ENCODE peak calls at places on chromosomes 7 and 10, in nine cellular contexts. V is hepatocyte, E is A549, O is right lobe of liver, N is prostate gland, W is mammary epithelial cell, D is body of pancreas, T is endothelial cell, Z is pancreas. C is an unnamed sample.

GRCh38 chr10:91091780-91092179 is 128.7 kb upstream of the PCGF5 start:
- DNase-seq in V (no peak), E (no peak), O (no peak), N (no peak), W (no peak), D (no peak), T (no peak), Z (no peak), C (no peak)

GRCh38 chr10:125284875-125285597 is 124.7 kb upstream of the CTBP2 start:
- DNase-seq in V (no peak), E (peak), O (no peak), N (no peak), W (peak), D (no peak), T (no peak), Z (no peak), C (no peak)

GRCh38 chr10:78905940-78906308 is 162.8 kb upstream of the ZMIZ1 start:
- DNase-seq in V (no peak), E (no peak), O (peak), N (no peak), W (no peak), D (no peak), T (no peak), Z (no peak), C (no peak)

GRCh38 chr10:26779176-26779860 is 81.4 kb downstream of the ABI1 start:
- DNase-seq in V (peak), E (peak), O (no peak), N (no peak), W (no peak), D (no peak), T (no peak), Z (no peak), C (no peak)

GRCh38 chr7:47149208-47149864 is 432.6 kb downstream of the TNS3 start:
- DNase-seq in V (no peak), E (no peak), O (no peak), N (no peak), W (no peak), D (no peak), T (no peak), Z (no peak), C (no peak)

GRCh38 chr7:110442386-110442837 is 648.5 kb upstream of the LRRN3 start:
- DNase-seq in V (peak), E (peak), O (no peak), N (peak), W (peak), D (peak), T (peak), Z (peak), C (peak)

GRCh38 chr7:29563590-29564454 is at the start of gene PRR15:
- DNase-seq in V (peak), E (peak), O (peak), N (peak), W (peak), D (peak), T (peak), Z (peak), C (peak)

GRCh38 chr7:132035517-132036362 is 479.3 kb upstream of the PODXL start:
- DNase-seq in V (no peak), E (no peak), O (no peak), N (no peak), W (peak), D (no peak), T (no peak), Z (no peak), C (no peak)

GRCh38 chr10:103916254-103916653 is 1.7 kb downstream of the STN1 start:
- DNase-seq in V (no peak), E (no peak), O (no peak), N (no peak), W (peak), D (no peak), T (no peak), Z (no peak), C (peak)

GRCh38 chr7:156889746-156890145 is 3.2 kb downstream of the LMBR1 start:
- DNase-seq in V (no peak), E (no peak), O (no peak), N (no peak), W (no peak), D (no peak), T (no peak), Z (no peak), C (no peak)

GRCh38 chr7:93211228-93211818 is 14.9 kb downstream of the HEPACAM2 start:
- DNase-seq in V (no peak), E (no peak), O (no peak), N (no peak), W (no peak), D (no peak), T (no peak), Z (no peak), C (no peak)

GRCh38 chr7:42495251-42495650 is 258.2 kb upstream of the GLI3 start:
- DNase-seq in V (no peak), E (no peak), O (no peak), N (no peak), W (peak), D (no peak), T (no peak), Z (no peak), C (peak)

GRCh38 chr7:18655506-18655905 is 160.0 kb downstream of the HDAC9 start:
- DNase-seq in V (no peak), E (no peak), O (no peak), N (no peak), W (no peak), D (no peak), T (no peak), Z (no peak), C (no peak)

GRCh38 chr7:137703291-137704010 is 143.3 kb downstream of the DGKI start:
- DNase-seq in V (no peak), E (no peak), O (no peak), N (no peak), W (no peak), D (no peak), T (no peak), Z (no peak), C (no peak)

GRCh38 chr7:149245244-149245643 is 5.8 kb downstream of the ZNF212 start:
- DNase-seq in V (no peak), E (no peak), O (no peak), N (no peak), W (no peak), D (no peak), T (no peak), Z (no peak), C (no peak)

GRCh38 chr7:80552304-80552703 is 40.4 kb upstream of the GNAT3 start:
- DNase-seq in V (no peak), E (no peak), O (no peak), N (no peak), W (peak), D (no peak), T (no peak), Z (no peak), C (no peak)

GRCh38 chr10:94462130-94462529 is 59.8 kb downstream of the TBC1D12 start:
- DNase-seq in V (no peak), E (no peak), O (no peak), N (no peak), W (no peak), D (no peak), T (no peak), Z (no peak), C (no peak)

GRCh38 chr7:130095812-130096211 is 25.5 kb downstream of the KLHDC10 start:
- DNase-seq in V (no peak), E (no peak), O (no peak), N (no peak), W (no peak), D (no peak), T (no peak), Z (no peak), C (no peak)

GRCh38 chr7:142859829-142860228 is 5.0 kb downstream of the EPHB6 start:
- DNase-seq in V (no peak), E (peak), O (no peak), N (peak), W (peak), D (no peak), T (no peak), Z (no peak), C (peak)

GRCh38 chr10:51934373-51934772 is 235.0 kb upstream of the CSTF2T start:
- DNase-seq in V (no peak), E (no peak), O (no peak), N (no peak), W (no peak), D (no peak), T (no peak), Z (no peak), C (no peak)

DNA sequence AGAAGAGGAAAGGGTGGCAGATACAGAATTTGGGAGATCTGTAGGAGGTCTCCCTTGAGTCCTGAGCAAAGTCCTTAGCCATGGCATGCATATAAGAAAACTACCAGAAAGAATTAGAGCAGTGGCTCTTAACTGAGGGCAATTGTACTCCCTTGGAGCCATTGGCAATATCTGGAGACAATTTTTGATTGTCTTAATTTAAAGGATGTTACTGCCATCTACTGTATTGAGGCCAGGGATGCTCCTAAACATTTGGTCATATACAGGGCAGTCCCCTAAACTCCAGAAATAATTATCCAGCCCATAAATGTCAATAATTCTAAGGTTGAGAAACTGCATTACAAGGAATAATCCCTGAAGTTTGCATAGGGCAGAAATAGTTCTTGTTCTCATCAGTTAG is 136.4 kb upstream of the ODAD2 start:
- DNase-seq in V (no peak), E (no peak), O (no peak), N (no peak), W (no peak), D (no peak), T (no peak), Z (no peak), C (peak)
- TF ChIP-seq CTCF in V (no peak), E (no peak), O (peak), N (no peak), W (peak), D (no peak), T (no peak), Z (no peak), C (no peak)

GRCh38 chr7:3070908-3071307 is 27.2 kb upstream of the CARD11 start:
- DNase-seq in V (no peak), E (no peak), O (no peak), N (no peak), W (no peak), D (no peak), T (no peak), Z (no peak), C (no peak)

GRCh38 chr7:3076700-3077099 is 33.0 kb upstream of the CARD11 start:
- DNase-seq in V (no peak), E (no peak), O (no peak), N (no peak), W (no peak), D (no peak), T (no peak), Z (no peak), C (no peak)

GRCh38 chr7:3075441-3075840 is 31.8 kb upstream of the CARD11 start:
- DNase-seq in V (no peak), E (no peak), O (no peak), N (no peak), W (no peak), D (no peak), T (no peak), Z (no peak), C (no peak)

GRCh38 chr7:3076163-3076562 is 32.5 kb upstream of the CARD11 start:
- DNase-seq in V (no peak), E (no peak), O (no peak), N (no peak), W (no peak), D (no peak), T (no peak), Z (no peak), C (no peak)

DNA sequence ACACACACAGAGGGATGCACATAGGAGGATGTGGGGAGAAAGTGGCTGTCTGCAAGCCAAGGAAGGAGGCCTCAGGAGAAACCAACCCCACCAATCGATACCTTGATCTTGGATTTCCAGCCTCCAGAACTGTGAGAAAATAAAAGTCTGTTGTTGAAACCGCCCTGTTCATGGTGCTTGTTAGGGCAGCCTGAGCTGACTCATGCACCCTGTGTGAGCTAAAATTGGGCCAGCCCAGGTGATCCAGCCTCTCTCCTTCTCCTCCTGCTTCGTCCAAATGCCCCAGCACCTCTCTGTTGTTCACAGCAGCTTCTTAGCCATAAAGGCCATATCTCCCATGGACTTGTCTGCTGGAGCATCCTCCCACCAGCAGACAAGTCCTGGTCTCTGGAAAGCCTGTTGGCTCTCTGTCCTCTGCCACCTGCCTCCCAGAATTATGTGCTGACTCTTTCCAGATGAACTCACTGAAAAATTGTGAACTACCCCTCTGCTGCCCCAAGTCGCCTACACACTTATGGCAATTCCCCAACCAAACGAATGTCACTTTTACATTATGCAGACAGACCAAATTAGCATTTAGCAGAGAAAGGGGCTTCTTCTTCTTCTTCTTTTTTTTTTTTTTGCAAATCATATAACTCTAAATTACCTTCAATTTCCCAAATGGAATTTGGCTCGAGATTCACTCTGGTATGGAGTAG is 30.2 kb upstream of the CARD11 start:
- DNase-seq in V (no peak), E (no peak), O (no peak), N (no peak), W (peak), D (no peak), T (no peak), Z (no peak), C (no peak)
- TF ChIP-seq CTCF in V (no peak), E (no peak), O (no peak), N (no peak), W (no peak), D (no peak), T (no peak), Z (no peak), C (no peak)

GRCh38 chr7:87416682-87417587 is 58.5 kb downstream of the ABCB4 start:
- DNase-seq in V (peak), E (peak), O (no peak), N (peak), W (peak), D (peak), T (peak), Z (peak), C (peak)
- TF ChIP-seq CTCF in V (peak), E (peak), O (peak), N (peak), W (peak), D (no peak), T (peak), Z (peak), C (peak)

GRCh38 chr10:75398238-75398629 is 3.3 kb downstream of the ZNF503 start:
- DNase-seq in V (no peak), E (no peak), O (no peak), N (no peak), W (peak), D (no peak), T (no peak), Z (no peak), C (no peak)
- TF ChIP-seq CTCF in V (no peak), E (no peak), O (no peak), N (no peak), W (no peak), D (no peak), T (no peak), Z (no peak), C (no peak)

C was measured in cardiac fibroblast.